ENCODE peak calls at places on chromosome 1, in nine cellular contexts. L, R, K, Y, Q, B, G, X and H are unnamed samples.
A peak's percentile ranks its signal among the peaks of the same experiment; 100 is the strongest.

GRCh38 chr1:38094711-38095336 is 48.2 kb upstream of the POU3F1 start:
- DNase-seq in L (no peak), R (no peak), K (no peak), Y (no peak), Q (no peak), B (no peak), G (no peak), X (no peak), H (no peak)

GRCh38 chr1:29417971-29418370 is 181.6 kb downstream of the PTPRU start:
- DNase-seq in L (no peak), R (no peak), K (no peak), Y (no peak), Q (no peak), B (no peak), G (no peak), X (no peak), H (no peak)

GRCh38 chr1:99825098-99825497 is 25.1 kb upstream of the AGL start:
- DNase-seq in L (no peak), R (no peak), K (no peak), Y (no peak), Q (no peak), B (no peak), G (no peak), X (no peak), H (no peak)

GRCh38 chr1:63987014-63987630 is 213.3 kb downstream of the ROR1 start:
- DNase-seq in L (peak; percentile 67), R (no peak), K (peak; percentile 64), Y (no peak), Q (no peak), B (no peak), G (no peak), X (no peak), H (no peak)

GRCh38 chr1:176767714-176768136 is 304.8 kb downstream of the PAPPA2 start:
- DNase-seq in L (no peak), R (no peak), K (no peak), Y (no peak), Q (peak; percentile 81), B (no peak), G (no peak), X (no peak), H (no peak)

GRCh38 chr1:229106526-229107105 is 164.3 kb upstream of the RAB4A start:
- DNase-seq in L (no peak), R (no peak), K (no peak), Y (no peak), Q (no peak), B (no peak), G (no peak), X (no peak), H (no peak)

GRCh38 chr1:234722904-234723588 is 113.1 kb upstream of the IRF2BP2 start:
- DNase-seq in L (peak; percentile 86), R (no peak), K (peak; percentile 97), Y (peak; percentile 31), Q (peak; percentile 71), B (no peak), G (no peak), X (no peak), H (peak; percentile 49)

GRCh38 chr1:50603274-50604271 is 180.3 kb upstream of the DMRTA2 start:
- DNase-seq in L (peak; percentile 67), R (no peak), K (peak; percentile 55), Y (no peak), Q (no peak), B (no peak), G (no peak), X (no peak), H (no peak)

GRCh38 chr1:51061231-51061943 is 40.6 kb upstream of the C1orf185 start:
- DNase-seq in L (peak; percentile 39), R (no peak), K (peak; percentile 10), Y (no peak), Q (no peak), B (no peak), G (no peak), X (no peak), H (no peak)

GRCh38 chr1:83016354-83016753 is 982.6 kb downstream of the TTLL7 start:
- DNase-seq in L (no peak), R (no peak), K (no peak), Y (no peak), Q (no peak), B (no peak), G (no peak), X (no peak), H (no peak)

DNA sequence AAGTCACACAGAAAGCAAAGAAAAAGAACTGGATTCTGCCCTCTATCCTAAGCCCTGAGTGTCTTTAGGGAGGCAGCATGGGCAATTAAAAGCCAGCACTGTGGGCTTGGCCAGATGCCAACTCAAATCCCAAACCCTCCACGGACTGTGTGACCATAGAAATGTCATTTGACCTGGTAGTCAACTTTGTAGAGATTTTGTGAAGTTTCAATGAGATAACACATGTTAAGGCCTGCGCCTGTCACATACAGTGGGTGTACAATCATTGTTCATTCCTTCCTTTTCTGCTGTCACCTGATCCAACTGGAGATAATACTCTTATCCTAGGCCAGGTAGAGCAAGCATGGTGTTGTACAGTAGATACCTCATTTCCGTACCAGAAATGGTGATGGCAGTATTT is 54.2 kb downstream of the TMEM53 start:
- DNase-seq in L (no peak), R (no peak), K (no peak), Y (no peak), Q (no peak), B (no peak), G (no peak), X (no peak), H (no peak)
- TF ChIP-seq CTCF in L (no peak), R (no peak), K (no peak), Y (no peak), Q (no peak), B (no peak), G (no peak), X (no peak), H (no peak)

GRCh38 chr1:68384872-68385390 is 64.8 kb downstream of the RPE65 start:
- DNase-seq in L (peak; percentile 47), R (no peak), K (peak; percentile 89), Y (no peak), Q (no peak), B (no peak), G (no peak), X (no peak), H (no peak)

GRCh38 chr1:68378296-68379084 is 71.3 kb downstream of the RPE65 start:
- DNase-seq in L (peak; percentile 61), R (no peak), K (peak; percentile 12), Y (no peak), Q (no peak), B (no peak), G (no peak), X (no peak), H (no peak)

GRCh38 chr1:68379085-68379478 is 70.7 kb downstream of the RPE65 start:
- DNase-seq in L (peak; percentile 21), R (no peak), K (no peak), Y (no peak), Q (no peak), B (no peak), G (no peak), X (no peak), H (no peak)

GRCh38 chr1:68383092-68383491 is 66.7 kb downstream of the RPE65 start:
- DNase-seq in L (no peak), R (no peak), K (no peak), Y (no peak), Q (no peak), B (no peak), G (no peak), X (no peak), H (no peak)

GRCh38 chr1:68384321-68384813 is 65.4 kb downstream of the RPE65 start:
- DNase-seq in L (peak; percentile 99), R (no peak), K (peak; percentile 98), Y (no peak), Q (no peak), B (no peak), G (no peak), X (no peak), H (no peak)
- TF ChIP-seq CTCF in L (peak; percentile 73), R (no peak), K (peak; percentile 63), Y (peak; percentile 71), Q (no peak), B (no peak), G (no peak), X (no peak), H (no peak)

DNA sequence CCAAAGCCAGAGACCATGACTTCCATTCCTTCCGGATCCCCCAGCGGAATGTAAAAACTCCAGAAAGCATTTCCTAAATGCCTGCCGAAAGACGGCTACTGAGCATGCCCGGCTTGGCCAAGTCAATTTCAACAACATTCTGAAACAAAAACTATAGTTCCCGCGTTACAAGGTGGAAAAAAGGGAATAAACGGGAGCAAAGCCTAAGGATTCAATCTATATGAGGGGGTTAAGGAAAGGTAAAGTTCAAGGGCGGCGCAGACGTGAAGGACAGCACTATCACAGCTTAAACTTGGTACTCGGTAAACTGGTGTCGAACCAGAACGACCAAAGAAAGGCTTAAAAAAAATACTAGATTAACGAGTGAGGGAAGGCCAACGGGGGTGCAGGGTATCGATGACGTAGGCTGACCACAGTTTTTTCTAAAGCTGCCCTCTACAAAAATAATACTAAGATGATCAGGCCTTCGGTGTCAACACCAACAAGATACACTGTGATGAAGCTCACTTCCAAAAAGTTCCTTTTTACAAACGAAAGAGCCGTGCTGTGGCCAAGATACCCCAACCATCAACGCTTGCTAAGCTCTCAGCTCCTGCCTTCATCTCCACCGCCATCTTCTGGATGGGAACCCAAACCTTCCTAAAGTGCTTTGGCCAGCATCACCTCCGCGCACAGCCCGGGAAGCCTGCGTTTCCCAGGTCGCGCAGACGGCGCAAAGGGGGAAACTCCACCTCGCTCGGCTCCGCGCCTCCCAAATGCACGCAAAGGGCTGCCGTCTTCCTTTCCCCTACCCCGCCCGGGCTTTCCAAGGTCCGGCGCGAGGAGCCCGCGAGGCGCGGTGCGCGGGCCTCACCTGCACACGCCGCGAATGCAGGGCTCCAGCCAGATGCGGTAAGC is 730 bp downstream of the USP48 start:
- DNase-seq in L (peak; percentile 28), R (peak; percentile 10), K (peak; percentile 69), Y (no peak), Q (no peak), B (peak; percentile 70), G (peak; percentile 41), X (peak; percentile 76), H (no peak)
- TF ChIP-seq CTCF in L (peak; percentile 51), R (no peak), K (peak; percentile 40), Y (no peak), Q (no peak), B (peak; percentile 14), G (peak; percentile 31), X (peak; percentile 15), H (no peak)

GRCh38 chr1:182195733-182196132 is 134.2 kb upstream of the ZNF648 start:
- DNase-seq in L (no peak), R (no peak), K (no peak), Y (no peak), Q (no peak), B (no peak), G (no peak), X (no peak), H (no peak)

GRCh38 chr1:182197555-182197954 is 136.0 kb upstream of the ZNF648 start:
- DNase-seq in L (no peak), R (no peak), K (no peak), Y (no peak), Q (no peak), B (no peak), G (no peak), X (no peak), H (no peak)

GRCh38 chr1:182196897-182197546 is 135.5 kb upstream of the ZNF648 start:
- DNase-seq in L (no peak), R (no peak), K (no peak), Y (no peak), Q (no peak), B (no peak), G (no peak), X (no peak), H (no peak)

GRCh38 chr1:182200025-182200814 is 138.7 kb upstream of the ZNF648 start:
- DNase-seq in L (no peak), R (no peak), K (no peak), Y (no peak), Q (no peak), B (no peak), G (no peak), X (no peak), H (no peak)

GRCh38 chr1:182198006-182198605 is 136.6 kb upstream of the ZNF648 start:
- DNase-seq in L (peak; percentile 4), R (no peak), K (peak; percentile 4), Y (no peak), Q (no peak), B (no peak), G (no peak), X (no peak), H (no peak)
- TF ChIP-seq CTCF in L (peak; percentile 67), R (peak; percentile 10), K (no peak), Y (peak; percentile 51), Q (peak; percentile 4), B (peak; percentile 32), G (no peak), X (peak; percentile 50), H (no peak)